ENCODE peak calls at places on chromosome 5, in eight cellular contexts. X, C, B, O, E, N, P and G are unnamed samples.

GRCh38 chr5:37838152-37838932 is 1.5 kb downstream of the GDNF start:
- DNase-seq in X (peak), C (no peak), B (no peak), O (peak), E (peak), N (peak), P (no peak), G (no peak)

GRCh38 chr5:36202521-36202961 is 39.2 kb downstream of the NADK2 start:
- DNase-seq in X (no peak), C (no peak), B (peak), O (no peak), E (no peak), N (peak), P (no peak), G (no peak)

GRCh38 chr5:178499352-178499751 is 90.8 kb downstream of the COL23A1 start:
- DNase-seq in X (no peak), C (no peak), B (no peak), O (no peak), E (no peak), N (no peak), P (no peak), G (no peak)

GRCh38 chr5:150801117-150801927 is 22.8 kb downstream of the SMIM3 start:
- DNase-seq in X (peak), C (peak), B (peak), O (peak), E (peak), N (peak), P (peak), G (peak)

GRCh38 chr5:174563899-174564298 is 160.5 kb upstream of the MSX2 start:
- DNase-seq in X (no peak), C (no peak), B (no peak), O (no peak), E (no peak), N (no peak), P (no peak), G (no peak)

GRCh38 chr5:127820910-127821553 is 117.8 kb downstream of the CCDC192 start:
- DNase-seq in X (no peak), C (no peak), B (peak), O (peak), E (no peak), N (peak), P (no peak), G (no peak)

GRCh38 chr5:138032028-138032571 is 779 bp downstream of the FAM13B start:
- DNase-seq in X (no peak), C (peak), B (peak), O (no peak), E (peak), N (peak), P (no peak), G (peak)

GRCh38 chr5:132445640-132445923 is 45.0 kb downstream of the IRF1 start:
- DNase-seq in X (no peak), C (no peak), B (no peak), O (no peak), E (no peak), N (no peak), P (no peak), G (no peak)

GRCh38 chr5:141735823-141736222 is 53.8 kb upstream of the ARAP3 start:
- DNase-seq in X (no peak), C (no peak), B (no peak), O (no peak), E (no peak), N (no peak), P (no peak), G (peak)

GRCh38 chr5:78287833-78288232 is 6.7 kb downstream of the AP3B1 start:
- DNase-seq in X (no peak), C (no peak), B (peak), O (peak), E (no peak), N (peak), P (no peak), G (no peak)

DNA sequence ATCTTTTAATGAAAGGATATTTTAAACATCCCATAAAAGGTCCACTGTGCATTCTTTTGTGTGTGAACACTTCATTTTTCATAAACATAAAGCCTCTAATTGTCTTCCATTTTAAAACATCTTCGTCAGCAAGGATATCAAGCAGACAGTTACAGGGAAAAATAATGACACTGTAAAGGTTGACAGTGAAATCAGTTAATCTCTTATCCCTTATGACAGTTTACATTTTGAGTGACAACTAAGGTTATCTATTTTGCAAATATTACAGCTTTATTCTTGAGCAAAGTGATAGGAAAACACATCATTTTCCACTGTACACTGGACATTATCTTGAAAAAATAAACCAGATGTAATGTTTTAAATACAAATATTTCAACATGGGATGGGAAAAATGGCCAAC is 28.7 kb upstream of the EFNA5 start:
- DNase-seq in X (no peak), C (no peak), B (no peak), O (no peak), E (no peak), N (no peak), P (no peak), G (no peak)
- H3K4me2 ChIP-seq in X (no peak), C (no peak), B (no peak), O (no peak), E (no peak), N (no peak), P (no peak), G (no peak)

DNA sequence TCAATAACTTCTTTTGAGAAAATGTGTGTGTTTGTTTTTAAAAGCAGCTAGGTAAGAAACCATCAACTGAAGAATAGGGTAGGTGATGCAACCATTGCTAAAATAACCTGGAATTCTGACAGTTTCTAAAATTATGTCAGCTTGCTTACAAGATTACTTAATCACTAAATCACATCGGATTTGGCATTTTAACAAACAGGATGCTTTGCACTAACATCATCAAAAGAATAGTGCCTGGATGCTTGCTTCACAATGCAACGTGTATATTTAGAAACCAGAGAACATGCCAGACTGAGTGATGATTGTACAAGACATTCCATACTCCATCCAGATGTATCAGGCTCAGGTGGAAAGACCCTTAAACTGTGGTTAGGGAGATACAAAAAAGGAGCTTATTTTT is 43.9 kb downstream of the PAM start:
- DNase-seq in X (no peak), C (no peak), B (peak), O (no peak), E (no peak), N (no peak), P (no peak), G (no peak)
- H3K4me2 ChIP-seq in X (no peak), C (no peak), B (no peak), O (no peak), E (no peak), N (no peak), P (no peak), G (no peak)

GRCh38 chr5:759781-760362 is 24.7 kb downstream of the ZDHHC11B start:
- DNase-seq in X (no peak), C (no peak), B (no peak), O (no peak), E (peak), N (no peak), P (no peak), G (no peak)
- H3K4me2 ChIP-seq in X (no peak), C (no peak), B (no peak), O (no peak), E (no peak), N (no peak), P (no peak), G (no peak)

DNA sequence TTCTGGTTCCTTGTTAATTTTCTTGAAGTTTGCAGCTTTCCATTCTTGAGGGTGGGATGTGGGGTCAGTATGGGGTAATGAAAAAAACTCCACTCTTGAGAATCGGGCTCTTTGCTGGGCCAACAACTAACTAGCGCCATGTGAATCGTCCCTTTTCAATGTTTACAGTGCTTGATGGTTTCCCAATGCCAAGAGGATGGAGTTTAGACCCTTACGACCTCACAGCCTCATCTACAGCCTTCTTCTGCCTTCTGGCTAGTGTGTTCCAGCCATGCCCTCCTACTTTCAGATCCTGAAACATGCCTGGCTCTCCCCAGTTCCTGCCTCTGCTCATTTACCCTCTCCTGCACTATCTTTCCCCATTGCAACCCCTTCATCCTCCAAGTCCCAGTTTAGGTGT is 20.8 kb upstream of the CAST start:
- DNase-seq in X (no peak), C (no peak), B (no peak), O (peak), E (no peak), N (no peak), P (no peak), G (no peak)
- H3K4me2 ChIP-seq in X (no peak), C (no peak), B (no peak), O (peak), E (no peak), N (no peak), P (no peak), G (no peak)

DNA sequence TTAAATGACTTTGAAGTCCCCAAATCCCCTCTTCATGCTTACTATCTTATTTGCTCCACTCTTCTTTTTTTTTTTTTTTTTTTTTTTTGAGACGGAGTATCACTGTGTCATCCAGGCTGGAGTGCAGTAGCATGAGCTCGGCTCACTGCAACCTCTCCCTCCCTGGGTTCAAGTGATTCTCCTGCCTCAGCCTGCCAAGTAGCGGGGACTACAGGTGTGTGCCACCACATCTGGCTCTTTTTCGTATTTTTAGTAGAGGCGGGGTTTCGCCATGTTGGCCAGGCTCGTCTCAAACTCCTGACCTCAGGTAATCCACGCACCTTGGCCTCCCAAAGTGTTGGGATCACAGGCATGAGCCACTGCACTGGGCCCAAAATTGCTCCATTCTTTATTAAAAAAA is 51.0 kb downstream of the ST8SIA4 start:
- DNase-seq in X (no peak), C (peak), B (no peak), O (no peak), E (no peak), N (no peak), P (no peak), G (no peak)
- H3K4me2 ChIP-seq in X (no peak), C (peak), B (no peak), O (no peak), E (no peak), N (no peak), P (no peak), G (peak)

GRCh38 chr5:176473335-176474006 is 25.3 kb downstream of the FAF2 start:
- DNase-seq in X (no peak), C (no peak), B (no peak), O (no peak), E (no peak), N (no peak), P (no peak), G (no peak)

GRCh38 chr5:176470539-176470938 is 22.4 kb downstream of the FAF2 start:
- DNase-seq in X (no peak), C (no peak), B (no peak), O (no peak), E (no peak), N (no peak), P (no peak), G (no peak)

GRCh38 chr5:176469293-176469692 is 21.1 kb downstream of the FAF2 start:
- DNase-seq in X (no peak), C (no peak), B (no peak), O (no peak), E (no peak), N (no peak), P (no peak), G (no peak)

DNA sequence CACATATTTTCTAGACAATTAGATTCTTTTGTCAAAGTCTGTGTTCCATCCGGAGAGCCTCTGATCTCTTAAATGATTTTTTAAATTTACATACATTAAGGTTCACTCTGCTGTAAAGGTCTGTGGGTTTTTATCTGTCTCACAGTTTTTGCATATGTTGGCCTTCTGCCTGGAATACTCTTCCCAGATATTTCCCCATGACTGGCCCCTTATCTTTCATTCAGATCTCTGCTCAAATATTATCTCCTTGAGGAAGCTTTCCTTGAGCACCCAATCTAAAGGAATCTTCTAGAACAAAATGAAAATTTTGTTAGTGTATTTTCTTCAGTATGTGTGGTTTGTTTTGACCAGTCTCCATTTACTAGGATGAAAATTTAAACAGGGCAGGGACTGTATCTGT is 26.3 kb downstream of the FAF2 start:
- DNase-seq in X (no peak), C (no peak), B (peak), O (no peak), E (no peak), N (peak), P (no peak), G (no peak)
- H3K4me2 ChIP-seq in X (no peak), C (no peak), B (no peak), O (no peak), E (no peak), N (no peak), P (no peak), G (no peak)